ENCODE peak calls at places on chromosomes 3 and 15, in eight cellular contexts. T, G, F, I, U, E, H and W are unnamed samples.

GRCh38 chr3:14518432-14518802 is 21.7 kb downstream of the GRIP2 start:
- DNase-seq in T (no peak), G (no peak), F (no peak), I (no peak), U (no peak), E (no peak), H (peak), W (no peak)

GRCh38 chr3:177934001-177934891 is 602.0 kb upstream of the KCNMB2 start:
- DNase-seq in T (no peak), G (no peak), F (no peak), I (peak), U (no peak), E (no peak), H (no peak), W (no peak)

GRCh38 chr15:40871749-40872617 is 2.1 kb downstream of the RHOV start:
- DNase-seq in T (peak), G (no peak), F (no peak), I (peak), U (no peak), E (no peak), H (peak), W (peak)

GRCh38 chr3:8760091-8760490 is 9.3 kb downstream of the OXTR start:
- DNase-seq in T (no peak), G (no peak), F (no peak), I (no peak), U (no peak), E (no peak), H (no peak), W (no peak)

GRCh38 chr3:4426782-4427344 is 40.2 kb downstream of the SUMF1 start:
- DNase-seq in T (no peak), G (no peak), F (no peak), I (peak), U (no peak), E (no peak), H (no peak), W (no peak)

GRCh38 chr15:29889545-29890329 is 67.5 kb upstream of the TJP1 start:
- DNase-seq in T (no peak), G (no peak), F (no peak), I (peak), U (no peak), E (no peak), H (no peak), W (no peak)

GRCh38 chr15:40536501-40536900 is 28.3 kb downstream of the CCDC32 start:
- DNase-seq in T (no peak), G (no peak), F (no peak), I (peak), U (no peak), E (no peak), H (no peak), W (no peak)

GRCh38 chr3:34008191-34008590 is 209.8 kb downstream of the PDCD6IP start:
- DNase-seq in T (no peak), G (no peak), F (no peak), I (no peak), U (no peak), E (no peak), H (no peak), W (no peak)

GRCh38 chr15:66954601-66955000 is 110.8 kb upstream of the SMAD3 start:
- DNase-seq in T (no peak), G (no peak), F (no peak), I (no peak), U (no peak), E (no peak), H (no peak), W (no peak)

GRCh38 chr3:16370872-16371740 is 106.1 kb downstream of the OXNAD1 start:
- DNase-seq in T (no peak), G (no peak), F (peak), I (no peak), U (no peak), E (no peak), H (no peak), W (no peak)

GRCh38 chr3:16864610-16865313 is 20.0 kb upstream of the PLCL2 start:
- DNase-seq in T (no peak), G (no peak), F (no peak), I (peak), U (no peak), E (no peak), H (no peak), W (no peak)

GRCh38 chr15:47718474-47719440 is 1.5 kb downstream of the SEMA6D start:
- DNase-seq in T (no peak), G (no peak), F (no peak), I (peak), U (no peak), E (no peak), H (peak), W (no peak)

GRCh38 chr15:75648156-75649000 is 666 bp downstream of the SNX33 start:
- DNase-seq in T (no peak), G (no peak), F (peak), I (no peak), U (no peak), E (no peak), H (peak), W (peak)

GRCh38 chr3:157465741-157466140 is 29.1 kb downstream of the PTX3 start:
- DNase-seq in T (no peak), G (no peak), F (no peak), I (no peak), U (no peak), E (no peak), H (no peak), W (no peak)